ENCODE peak calls at places on chromosomes 1 and 21, in five cellular contexts. S is fibroblast of lung, Q is foreskin keratinocyte, K is left ventricle myocardium inferior, U is activated B cell treated with CpG ODN at 0.5 μM for 24 hours. B is an unnamed sample.

GRCh38 chr1:225461533-225462428 is 33.9 kb upstream of the LBR start:
- DNase-seq in K (no peak), Q (no peak), S (no peak), U (no peak), B (no peak)

GRCh38 chr21:45513003-45513706 is 29.1 kb downstream of the SLC19A1 start:
- DNase-seq in S (no peak), K (peak), U (no peak), Q (no peak), B (no peak)

GRCh38 chr1:29752141-29752540 is 515.8 kb downstream of the PTPRU start:
- DNase-seq in K (no peak), U (no peak), Q (no peak), S (peak), B (no peak)

GRCh38 chr21:41142051-41142795 is 25.7 kb upstream of the BACE2 start:
- DNase-seq in S (peak), K (no peak), Q (peak), U (no peak), B (no peak)

GRCh38 chr1:112394743-112395062 is 1.3 kb upstream of the CTTNBP2NL start:
- DNase-seq in S (no peak), Q (no peak), U (no peak), K (no peak), B (no peak)

GRCh38 chr1:200040516-200041138 is 13.1 kb downstream of the NR5A2 start:
- DNase-seq in Q (no peak), U (no peak), S (no peak), K (no peak), B (no peak)

GRCh38 chr21:33490991-33491372 is 534 bp downstream of the DNAJC28 start:
- DNase-seq in Q (peak), U (no peak), K (no peak), S (peak), B (no peak)

GRCh38 chr1:243505986-243506689 is 250.3 kb downstream of the SDCCAG8 start:
- DNase-seq in U (no peak), K (no peak), S (no peak), Q (no peak), B (no peak)

GRCh38 chr1:226646026-226646869 is 92.8 kb downstream of the ITPKB start:
- DNase-seq in Q (peak), K (peak), S (peak), U (peak), B (peak)

GRCh38 chr1:110207831-110208230 is 2.3 kb upstream of the KCNC4 start:
- DNase-seq in U (peak), Q (peak), S (peak), K (peak), B (peak)

GRCh38 chr1:151936653-151937052 is 27.3 kb upstream of the THEM4 start:
- DNase-seq in Q (no peak), U (no peak), K (no peak), S (no peak), B (no peak)

GRCh38 chr1:184423649-184424048 is 36.8 kb downstream of the C1orf21 start:
- DNase-seq in U (no peak), S (no peak), K (no peak), Q (no peak), B (no peak)

GRCh38 chr1:119768778-119769177 is at the start of gene HMGCS2:
- DNase-seq in S (no peak), U (no peak), Q (no peak), K (no peak), B (no peak)

GRCh38 chr1:93585059-93585966 is 96.3 kb downstream of the BCAR3 start:
- DNase-seq in U (no peak), Q (no peak), K (peak), S (peak), B (no peak)

GRCh38 chr1:225919906-225920305 is 4.1 kb downstream of the PYCR2 start:
- DNase-seq in U (no peak), K (peak), Q (peak), S (peak), B (no peak)

GRCh38 chr1:236020359-236021000 is 44.4 kb downstream of the NID1 start:
- DNase-seq in Q (no peak), K (no peak), S (no peak), U (no peak), B (no peak)

GRCh38 chr1:230684146-230684545 is 29.8 kb downstream of the AGT start:
- DNase-seq in U (no peak), Q (peak), K (no peak), S (no peak), B (no peak)

DNA sequence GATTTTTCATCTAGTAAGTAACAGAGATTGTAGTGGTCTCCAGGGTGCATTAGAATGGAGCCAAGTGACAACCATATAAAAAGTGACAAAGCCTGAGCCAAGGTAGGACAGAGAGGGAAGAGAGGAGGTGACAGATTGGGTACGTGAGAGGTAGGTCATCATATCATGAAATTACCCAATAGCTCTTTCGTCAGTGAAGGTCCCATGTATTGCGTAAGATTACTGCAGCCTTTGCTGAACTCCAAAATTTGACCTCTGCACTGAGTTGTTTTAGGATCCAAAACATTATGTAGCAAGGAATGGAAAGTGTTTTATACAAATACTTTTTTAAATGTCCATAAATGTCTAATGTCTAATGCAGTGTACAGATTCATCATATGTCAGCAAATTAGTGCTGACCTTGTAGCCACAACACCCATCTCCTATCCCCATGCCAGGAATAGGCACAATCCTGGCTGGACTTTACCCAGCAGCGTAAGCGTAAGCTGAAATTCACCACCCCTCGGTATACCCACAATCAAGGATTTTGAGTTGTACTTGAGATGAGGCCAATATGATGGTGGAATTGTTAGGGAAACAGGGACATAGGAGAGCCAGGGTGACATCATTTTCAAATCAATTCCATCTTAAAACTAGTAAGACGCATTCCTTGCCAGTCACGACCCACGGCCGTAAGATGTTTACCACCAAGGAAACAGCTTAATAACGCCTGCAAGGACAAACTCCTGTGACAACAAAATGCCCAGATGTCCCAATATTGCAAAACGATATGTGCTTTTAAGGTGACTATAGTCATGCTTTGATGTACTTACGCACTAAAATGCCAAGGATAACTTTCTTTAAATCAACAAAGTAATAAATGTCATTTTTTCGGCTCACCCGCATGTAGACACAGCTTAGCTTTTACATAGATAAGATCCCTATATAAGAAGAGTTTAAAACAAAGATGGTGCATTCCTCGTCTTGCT is 38.1 kb upstream of the GREM2 start:
- DNase-seq in K (no peak), S (no peak), Q (no peak), U (no peak), B (no peak)
- TF ChIP-seq CTCF in K (no peak), S (no peak), Q (no peak), U (no peak), B (no peak)

DNA sequence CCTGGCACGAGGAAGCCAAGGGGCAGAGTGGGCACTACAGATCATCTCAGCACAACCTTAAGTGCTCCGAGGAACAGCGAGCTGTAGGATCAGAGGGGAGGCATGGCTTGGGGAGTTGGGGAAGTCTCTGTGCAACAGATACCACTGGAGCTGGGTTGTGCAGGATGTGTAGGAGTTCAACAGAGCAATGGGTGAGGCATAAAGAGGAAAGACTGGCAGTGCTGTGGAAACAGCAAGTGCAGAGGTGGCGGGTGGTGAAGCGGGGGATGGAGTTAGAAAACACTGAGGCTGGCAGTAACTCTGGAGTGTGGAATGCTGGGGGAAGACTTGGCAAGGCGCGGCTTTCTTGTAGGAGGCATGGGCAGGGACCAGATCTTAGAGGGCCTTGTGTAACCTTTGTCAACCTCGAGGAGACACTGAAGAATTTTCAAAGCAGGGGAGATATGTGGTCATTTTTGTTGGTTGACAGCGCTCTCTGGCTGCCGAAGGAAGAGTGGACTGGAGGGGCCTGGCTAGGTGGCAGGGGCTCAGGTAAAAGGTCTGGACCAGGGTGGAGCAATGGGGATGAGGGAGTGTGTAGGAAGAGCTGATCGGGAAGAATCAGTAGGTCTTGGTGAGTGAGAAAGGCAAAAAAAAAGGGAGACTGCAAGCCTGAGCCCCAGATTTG is 237.5 kb downstream of the TRABD2B start:
- DNase-seq in Q (no peak), K (no peak), S (no peak), U (no peak), B (no peak)
- TF ChIP-seq CTCF in Q (no peak), K (no peak), S (no peak), U (no peak), B (no peak)

GRCh38 chr1:101379939-101380338 is 143.1 kb downstream of the S1PR1 start:
- DNase-seq in K (no peak), U (no peak), S (no peak), Q (no peak), B (no peak)
- TF ChIP-seq CTCF in K (no peak), U (no peak), S (no peak), Q (no peak), B (no peak)

GRCh38 chr1:95532335-95532734 is 298.3 kb downstream of the RWDD3 start:
- DNase-seq in S (no peak), U (no peak), Q (no peak), K (no peak), B (no peak)
- TF ChIP-seq CTCF in S (no peak), U (no peak), Q (no peak), K (no peak), B (no peak)

DNA sequence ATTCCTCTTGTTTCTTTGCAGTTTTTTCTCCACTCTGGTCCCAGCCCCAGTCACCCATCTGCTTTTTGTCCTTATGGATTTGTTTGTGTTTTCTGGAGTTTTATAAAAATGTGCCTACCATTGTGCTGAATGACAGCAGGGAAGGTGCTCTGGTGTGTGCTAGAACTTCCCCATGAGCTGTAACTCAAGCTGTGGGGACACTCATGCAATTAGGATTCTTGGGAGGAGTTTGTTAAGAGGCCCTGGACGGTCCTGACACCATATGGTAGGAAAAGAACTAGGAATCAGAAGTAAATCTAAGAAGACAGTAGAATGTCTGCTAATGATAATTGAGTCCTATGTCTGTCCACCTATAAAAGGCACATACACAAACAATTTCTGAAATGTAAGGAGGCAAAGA is 27.4 kb downstream of the URB2 start:
- DNase-seq in U (no peak), K (no peak), S (no peak), Q (no peak), B (no peak)
- TF ChIP-seq CTCF in U (no peak), K (no peak), S (no peak), Q (no peak), B (no peak)

DNA sequence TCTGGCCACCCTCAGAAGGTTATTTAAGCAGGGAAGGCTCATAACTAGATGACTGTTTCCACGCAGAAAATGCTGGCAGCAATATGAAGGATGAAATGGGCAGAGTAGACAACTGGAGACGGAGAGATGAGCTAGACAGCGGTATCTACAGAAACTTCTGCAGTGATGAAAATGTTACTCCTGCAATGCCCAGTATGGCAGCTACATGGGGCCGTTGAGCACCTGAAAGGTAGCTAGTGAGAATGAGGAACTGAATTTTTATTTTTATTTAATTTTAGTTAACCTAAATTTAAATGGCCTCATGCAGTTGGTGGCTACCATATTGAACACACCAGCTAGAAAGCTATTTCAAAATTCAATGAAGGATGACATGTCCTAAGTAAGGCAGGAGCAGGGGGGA is 27.3 kb downstream of the SIPA1L2 start:
- DNase-seq in U (no peak), K (no peak), S (no peak), Q (no peak), B (no peak)
- TF ChIP-seq CTCF in U (no peak), K (peak), S (no peak), Q (peak), B (peak)

DNA sequence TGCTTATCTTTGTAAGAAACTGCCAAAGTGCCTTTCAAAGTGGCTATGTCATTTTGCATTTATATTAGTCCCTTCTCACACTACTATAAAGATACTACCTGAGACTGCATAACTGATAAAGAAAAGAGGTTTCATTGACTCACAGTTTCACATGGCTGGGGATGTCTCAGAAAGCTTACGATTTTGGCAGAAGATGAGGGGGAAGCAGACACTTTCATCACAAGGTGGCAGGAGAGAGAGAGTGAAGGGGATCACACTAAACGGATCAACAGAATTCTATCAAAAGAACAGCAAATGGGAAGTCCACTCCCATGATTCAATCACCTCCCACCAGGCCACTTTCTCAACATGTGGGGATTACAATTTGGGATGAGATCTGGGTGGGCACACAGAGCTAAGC is 1352.0 kb upstream of the B3GALT2 start:
- DNase-seq in K (no peak), Q (no peak), U (no peak), S (no peak), B (no peak)
- TF ChIP-seq CTCF in K (no peak), Q (no peak), U (no peak), S (no peak), B (peak)

DNA sequence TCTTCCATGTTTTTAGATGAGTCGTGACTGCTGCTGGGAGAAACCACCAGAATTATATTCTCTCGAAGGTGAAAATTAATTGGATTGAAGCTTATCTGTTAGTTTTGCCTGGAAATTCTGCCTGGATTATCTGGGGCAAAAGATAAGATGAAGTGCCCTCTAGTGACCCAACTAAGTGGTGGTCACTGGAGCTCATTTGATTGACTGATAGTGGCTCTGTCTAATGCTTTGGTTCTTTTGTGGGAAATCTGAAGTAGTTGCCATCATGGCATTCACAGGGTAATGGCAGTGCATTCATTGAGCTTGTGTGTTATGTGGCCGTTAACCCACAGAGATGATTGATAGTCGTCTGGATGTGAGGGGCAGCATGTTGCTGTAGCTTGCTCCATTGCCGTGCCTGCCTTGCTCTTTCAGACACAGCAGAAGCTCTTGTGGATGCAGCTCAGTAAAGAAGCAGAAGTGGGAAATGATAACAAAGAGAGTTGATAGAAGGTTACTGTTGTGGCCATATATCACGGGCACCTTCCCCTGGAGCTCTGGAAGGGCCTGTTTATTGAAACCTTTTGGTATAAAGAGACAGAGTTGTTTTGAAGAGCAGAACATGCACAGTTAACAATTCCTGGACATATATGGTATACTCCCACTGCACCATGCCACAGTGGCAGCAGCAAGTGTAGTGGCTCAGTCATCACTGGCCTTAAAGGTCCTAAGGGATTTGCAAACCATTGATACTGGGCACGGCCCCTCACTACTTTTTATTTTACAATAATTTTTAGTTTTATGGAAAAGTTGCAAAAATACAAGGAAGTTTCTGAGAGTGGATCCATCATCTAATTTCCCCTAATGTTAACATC is 42.0 kb downstream of the CXADR start:
- DNase-seq in K (no peak), S (peak), U (no peak), Q (peak), B (no peak)
- TF ChIP-seq CTCF in K (peak), S (peak), U (no peak), Q (peak), B (peak)

B was measured in D721Med.